ENCODE peak calls at places on chromosomes 12 and 14, in four cellular contexts. One of them, this sample, is unnamed.

GRCh38 chr14:75469606-75470237 is 41.9 kb downstream of the JDP2 start:
- DNase-seq in IMR-90: no peak
- DNase-seq in K562: no peak
- DNase-seq in GM12878: no peak
- DNase-seq in this sample: no peak

GRCh38 chr14:22601456-22601855 is 3.4 kb downstream of the ABHD4 start:
- DNase-seq in IMR-90: no peak
- DNase-seq in K562: no peak
- DNase-seq in GM12878: no peak
- DNase-seq in this sample: no peak

GRCh38 chr12:6266431-6267006 is 44.0 kb upstream of the PLEKHG6 start:
- DNase-seq in IMR-90: no peak
- DNase-seq in K562: no peak
- DNase-seq in GM12878: no peak
- DNase-seq in this sample: no peak

GRCh38 chr12:4975574-4975973 is 65.9 kb downstream of the KCNA1 start:
- DNase-seq in IMR-90: no peak
- DNase-seq in K562: peak; percentile 30
- DNase-seq in GM12878: no peak
- DNase-seq in this sample: no peak

GRCh38 chr12:132869551-132869950 is 17.9 kb downstream of the CHFR start:
- DNase-seq in IMR-90: no peak
- DNase-seq in K562: no peak
- DNase-seq in GM12878: no peak
- DNase-seq in this sample: no peak

GRCh38 chr12:66500841-66501240 is 178.0 kb downstream of the GRIP1 start:
- DNase-seq in IMR-90: no peak
- DNase-seq in K562: no peak
- DNase-seq in GM12878: peak; percentile 19
- DNase-seq in this sample: no peak

GRCh38 chr14:23640524-23641141 is 4.5 kb downstream of the DHRS2 start:
- DNase-seq in IMR-90: peak; percentile 49
- DNase-seq in K562: no peak
- DNase-seq in GM12878: no peak
- DNase-seq in this sample: no peak

GRCh38 chr12:26460361-26460760 is 265.0 kb downstream of the SSPN start:
- DNase-seq in IMR-90: no peak
- DNase-seq in K562: no peak
- DNase-seq in GM12878: no peak
- DNase-seq in this sample: no peak

GRCh38 chr12:101925935-101926334 is 48.6 kb downstream of the DRAM1 start:
- DNase-seq in IMR-90: no peak
- DNase-seq in K562: no peak
- DNase-seq in GM12878: no peak
- DNase-seq in this sample: no peak

GRCh38 chr12:130013771-130014484 is 110.1 kb upstream of the TMEM132D start:
- DNase-seq in IMR-90: no peak
- DNase-seq in K562: peak; percentile 70
- DNase-seq in GM12878: no peak
- DNase-seq in this sample: no peak

GRCh38 chr14:74515891-74516412 is 22.4 kb downstream of the ISCA2 start:
- DNase-seq in IMR-90: no peak
- DNase-seq in K562: no peak
- DNase-seq in GM12878: no peak
- DNase-seq in this sample: no peak

GRCh38 chr12:59452746-59453145 is 143.1 kb upstream of the SLC16A7 start:
- DNase-seq in IMR-90: peak; percentile 26
- DNase-seq in K562: no peak
- DNase-seq in GM12878: no peak
- DNase-seq in this sample: no peak

GRCh38 chr14:68633131-68633991 is 159.5 kb downstream of the ZFP36L1 start:
- DNase-seq in IMR-90: no peak
- DNase-seq in K562: no peak
- DNase-seq in GM12878: no peak
- DNase-seq in this sample: no peak

GRCh38 chr12:65640489-65640901 is 183.8 kb upstream of the HMGA2 start:
- DNase-seq in IMR-90: peak; percentile 64
- DNase-seq in K562: no peak
- DNase-seq in GM12878: no peak
- DNase-seq in this sample: no peak

GRCh38 chr14:52961060-52961639 is 10.3 kb upstream of the FERMT2 start:
- DNase-seq in IMR-90: peak; percentile 68
- DNase-seq in K562: peak; percentile 47
- DNase-seq in GM12878: peak; percentile 13
- DNase-seq in this sample: peak; percentile 74

GRCh38 chr14:19878029-19878642 is 3.2 kb downstream of the OR4K2 start:
- DNase-seq in IMR-90: no peak
- DNase-seq in K562: peak; percentile 43
- DNase-seq in GM12878: no peak
- DNase-seq in this sample: no peak

GRCh38 chr14:55077155-55077554 is 25.7 kb downstream of the MAPK1IP1L start:
- DNase-seq in IMR-90: no peak
- DNase-seq in K562: no peak
- DNase-seq in GM12878: no peak
- DNase-seq in this sample: no peak

GRCh38 chr14:104687601-104688504 is 1.6 kb upstream of the INF2 start:
- DNase-seq in IMR-90: no peak
- DNase-seq in K562: no peak
- DNase-seq in GM12878: no peak
- DNase-seq in this sample: no peak
- TF ChIP-seq FOS in IMR-90: no peak
- TF ChIP-seq FOS in K562: no peak
- TF ChIP-seq FOS in GM12878: no peak
- TF ChIP-seq FOS in this sample: no peak

DNA sequence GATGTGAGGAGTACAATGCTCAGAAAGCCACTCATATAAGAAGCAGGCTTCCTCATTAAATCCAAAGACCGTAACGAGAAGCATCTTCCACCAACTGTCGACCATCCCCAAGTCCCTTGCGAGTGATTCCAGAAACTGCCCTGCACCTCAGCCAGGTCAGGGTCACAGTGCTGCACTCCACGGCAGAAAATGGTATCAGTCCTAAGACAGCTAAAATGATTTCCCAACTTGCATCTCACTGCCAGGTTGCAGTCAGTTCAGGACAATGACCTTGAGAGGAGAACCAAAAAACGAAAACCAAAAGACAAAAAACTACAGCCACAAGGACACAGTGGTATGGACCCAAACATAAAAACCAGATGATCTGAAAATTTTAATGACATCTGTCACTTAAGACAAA is 20.6 kb downstream of the SBNO1 start:
- DNase-seq in IMR-90: no peak
- DNase-seq in K562: no peak
- DNase-seq in GM12878: no peak
- DNase-seq in this sample: no peak
- H2AFZ ChIP-seq in IMR-90: no peak overlapping the region
- H2AFZ ChIP-seq in K562: no peak overlapping the region
- H2AFZ ChIP-seq in GM12878: no peak overlapping the region
- H2AFZ ChIP-seq in this sample: no peak overlapping the region

DNA sequence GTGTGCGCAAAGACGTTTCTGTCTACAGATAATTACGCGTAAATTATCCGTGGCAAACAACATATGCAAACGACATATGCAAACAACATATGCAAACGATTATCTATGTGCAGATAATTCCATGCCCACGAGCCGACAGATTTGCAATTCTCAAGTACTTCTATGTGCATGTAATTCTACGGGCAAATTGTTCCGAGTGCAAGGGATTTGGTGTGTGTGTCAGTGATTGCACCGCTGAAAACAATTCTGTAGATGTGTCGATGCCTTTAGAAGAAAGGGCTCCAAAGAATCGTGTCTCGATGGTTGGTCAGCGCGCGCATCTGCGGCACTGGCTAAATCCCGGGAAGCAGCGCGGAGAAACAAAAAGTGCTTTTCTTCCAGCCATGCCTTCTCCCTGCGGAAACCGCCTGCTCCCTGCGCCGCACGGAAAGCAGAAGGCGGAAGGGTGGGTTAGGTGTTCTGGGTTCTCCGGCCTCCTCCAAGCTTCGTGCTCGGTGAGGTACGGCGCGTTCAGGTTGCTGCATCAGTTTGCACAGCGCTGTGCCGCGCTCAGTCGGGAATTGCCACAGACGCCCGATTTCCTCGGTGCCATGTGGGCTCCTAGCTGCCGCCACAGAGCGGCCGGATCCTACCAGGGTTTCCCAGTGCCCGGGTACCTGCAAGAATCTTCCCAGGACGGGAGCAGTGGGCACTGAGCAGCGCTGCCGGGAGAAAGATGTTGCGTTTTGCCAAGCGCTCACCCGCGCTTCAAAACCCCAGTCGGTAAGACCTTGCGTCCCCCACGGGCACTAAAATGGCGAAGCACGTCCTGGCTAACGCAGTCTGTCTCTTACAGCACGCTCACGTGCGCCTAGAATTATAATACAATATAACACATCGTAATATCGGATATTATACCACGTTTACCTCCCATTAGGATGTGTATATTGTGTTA is 34.8 kb upstream of the TBX5 start:
- DNase-seq in IMR-90: no peak
- DNase-seq in K562: no peak
- DNase-seq in GM12878: no peak
- DNase-seq in this sample: no peak
- TF ChIP-seq FOS in IMR-90: no peak
- TF ChIP-seq FOS in K562: no peak
- TF ChIP-seq FOS in GM12878: no peak
- TF ChIP-seq FOS in this sample: no peak

GRCh38 chr12:121405211-121405610 is 5.3 kb downstream of the RNF34 start:
- DNase-seq in IMR-90: no peak
- DNase-seq in K562: no peak
- DNase-seq in GM12878: no peak
- DNase-seq in this sample: no peak
- H2AFZ ChIP-seq in IMR-90: no peak overlapping the region
- H2AFZ ChIP-seq in K562: no peak overlapping the region
- H2AFZ ChIP-seq in GM12878: no peak overlapping the region
- H2AFZ ChIP-seq in this sample: no peak overlapping the region

GRCh38 chr12:89234324-89235114 is 117.8 kb downstream of the DUSP6 start:
- DNase-seq in IMR-90: no peak
- DNase-seq in K562: no peak
- DNase-seq in GM12878: no peak
- DNase-seq in this sample: no peak

GRCh38 chr12:89236748-89237428 is 115.4 kb downstream of the DUSP6 start:
- DNase-seq in IMR-90: peak; percentile 82
- DNase-seq in K562: no peak
- DNase-seq in GM12878: no peak
- DNase-seq in this sample: no peak

GRCh38 chr12:89237763-89238162 is 114.5 kb downstream of the DUSP6 start:
- DNase-seq in IMR-90: no peak
- DNase-seq in K562: no peak
- DNase-seq in GM12878: no peak
- DNase-seq in this sample: no peak

GRCh38 chr12:89235189-89235993 is 116.9 kb downstream of the DUSP6 start:
- DNase-seq in IMR-90: no peak
- DNase-seq in K562: peak; percentile 23
- DNase-seq in GM12878: no peak
- DNase-seq in this sample: peak; percentile 61

DNA sequence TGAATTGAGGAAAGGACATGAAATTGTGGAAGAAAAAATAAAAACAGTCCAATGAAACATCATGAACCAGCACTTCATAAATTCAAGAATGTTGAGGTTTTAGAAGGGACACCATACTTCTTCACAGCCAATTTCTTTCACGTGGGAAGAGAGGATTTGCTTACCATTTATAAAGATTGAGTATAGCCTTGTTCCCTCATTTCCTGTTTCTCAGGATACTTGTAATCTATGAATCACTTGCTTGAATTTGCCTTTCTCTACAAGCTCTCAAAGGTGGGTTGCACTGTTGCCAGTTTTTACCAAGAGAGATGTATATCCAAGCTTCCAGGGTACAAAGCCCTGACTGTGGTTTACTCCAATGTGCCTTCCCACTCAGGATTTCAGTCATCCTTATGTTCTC is 116.1 kb downstream of the DUSP6 start:
- DNase-seq in IMR-90: peak; percentile 86
- DNase-seq in K562: no peak
- DNase-seq in GM12878: no peak
- DNase-seq in this sample: peak; percentile 82
- TF ChIP-seq FOS in IMR-90: peak; percentile 8
- TF ChIP-seq FOS in K562: no peak
- TF ChIP-seq FOS in GM12878: no peak
- TF ChIP-seq FOS in this sample: peak; percentile 89

DNA sequence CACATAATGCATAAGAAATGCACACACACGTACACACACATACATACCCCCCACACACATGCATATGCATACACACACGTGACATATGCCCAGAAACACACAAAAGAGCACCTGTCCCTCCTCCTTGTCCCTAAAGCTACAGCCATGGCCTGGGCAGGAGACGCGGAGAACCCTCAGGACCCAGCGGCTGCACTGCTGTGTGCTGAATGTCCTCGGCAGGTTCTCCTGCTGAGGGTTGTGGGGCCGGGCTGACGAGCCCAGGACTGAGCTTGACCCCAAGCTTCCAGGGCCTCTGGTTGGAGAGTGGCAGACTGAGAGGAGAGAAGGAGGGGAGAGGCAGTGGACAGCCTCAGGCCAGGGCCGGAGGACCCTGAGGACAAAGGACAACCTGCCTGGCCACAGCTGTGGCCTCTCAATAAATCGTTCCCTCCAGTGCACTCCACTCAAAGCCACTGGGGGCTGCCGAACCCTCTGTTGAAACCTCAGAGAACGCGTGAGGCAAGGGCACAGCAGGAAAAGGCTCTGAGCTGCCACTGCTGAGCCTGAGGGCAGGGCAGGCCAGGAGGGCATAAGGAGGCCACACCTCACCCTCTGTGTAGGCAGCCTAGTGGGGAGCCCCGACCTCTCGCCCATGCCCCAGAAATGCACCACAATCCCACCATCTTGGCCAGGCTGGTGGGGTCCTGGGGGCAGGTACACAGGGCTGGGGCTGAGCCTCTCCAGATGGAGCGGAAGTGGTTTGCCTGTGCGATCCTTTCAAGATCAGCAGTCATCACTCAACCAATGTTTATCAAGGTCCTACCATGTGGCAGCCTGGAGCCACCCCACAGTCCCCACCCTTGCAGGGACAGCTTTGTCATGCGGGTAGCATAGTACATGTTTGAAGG is 3.1 kb downstream of the CACNA2D4 start:
- DNase-seq in IMR-90: no peak
- DNase-seq in K562: peak; percentile 48
- DNase-seq in GM12878: no peak
- DNase-seq in this sample: no peak
- H2AFZ ChIP-seq in IMR-90: no peak overlapping the region
- H2AFZ ChIP-seq in K562: peak overlapping the region; percentile 81
- H2AFZ ChIP-seq in GM12878: no peak overlapping the region
- H2AFZ ChIP-seq in this sample: no peak overlapping the region